ENCODE peak calls at places on chromosomes 13 and 19, in four cellular contexts. X, R, Y and E are unnamed samples. For H3K4me1, the result is how much of the 10 kb centered on the place peaks cover.

GRCh38 chr13:26508885-26509284 is 48.6 kb upstream of the WASF3 start:
- DNase-seq in X (peak), R (peak), Y (no peak), E (no peak)

GRCh38 chr13:75687145-75687763 is 51.1 kb downstream of the LMO7 start:
- DNase-seq in X (no peak), R (no peak), Y (peak), E (no peak)

GRCh38 chr13:86932935-86933334 is 738.2 kb upstream of the SLITRK5 start:
- DNase-seq in X (no peak), R (no peak), Y (no peak), E (no peak)

GRCh38 chr19:54335164-54335563 is 3.8 kb downstream of the LILRA4 start:
- DNase-seq in X (no peak), R (no peak), Y (no peak), E (no peak)

GRCh38 chr13:110298566-110299321 is 8.2 kb downstream of the COL4A1 start:
- DNase-seq in X (peak), R (no peak), Y (no peak), E (no peak)

GRCh38 chr13:21670006-21670882 is 629 bp upstream of the FGF9 start:
- DNase-seq in X (peak), R (peak), Y (peak), E (peak)

GRCh38 chr13:21077360-21078353 is 16.3 kb upstream of the LATS2 start:
- DNase-seq in X (no peak), R (no peak), Y (no peak), E (no peak)

GRCh38 chr19:18119243-18120105 is 21.9 kb downstream of the MAST3 start:
- DNase-seq in X (no peak), R (no peak), Y (no peak), E (no peak)

GRCh38 chr13:32381539-32381938 is 46.4 kb downstream of the N4BP2L1 start:
- DNase-seq in X (no peak), R (peak), Y (peak), E (no peak)

GRCh38 chr13:113122571-113123225 is at the start of gene F10:
- DNase-seq in X (peak), R (peak), Y (peak), E (peak)

GRCh38 chr19:17183858-17184271 is 31.3 kb upstream of the USE1 start:
- DNase-seq in X (no peak), R (no peak), Y (no peak), E (no peak)

GRCh38 chr13:26529441-26529840 is 28.0 kb upstream of the WASF3 start:
- DNase-seq in X (peak), R (peak), Y (no peak), E (no peak)

GRCh38 chr19:41960973-41961372 is 1.9 kb upstream of the RABAC1 start:
- DNase-seq in X (no peak), R (no peak), Y (no peak), E (no peak)

GRCh38 chr19:29239220-29239776 is 26.3 kb upstream of the UQCRFS1 start:
- DNase-seq in X (no peak), R (no peak), Y (no peak), E (no peak)

GRCh38 chr19:10552596-10553053 is 8.9 kb downstream of the ATG4D start:
- DNase-seq in X (no peak), R (no peak), Y (peak), E (no peak)

GRCh38 chr19:14563590-14563926 is 8.3 kb downstream of the NDUFB7 start:
- DNase-seq in X (no peak), R (no peak), Y (no peak), E (no peak)

GRCh38 chr13:79803939-79804487 is 323.1 kb downstream of the NDFIP2 start:
- DNase-seq in X (no peak), R (no peak), Y (no peak), E (no peak)

GRCh38 chr13:50403311-50403710 is 388.1 kb downstream of the KCNRG start:
- DNase-seq in X (no peak), R (no peak), Y (no peak), E (no peak)

GRCh38 chr19:17304386-17305047 is 1.2 kb upstream of the MRPL34 start:
- DNase-seq in X (no peak), R (no peak), Y (no peak), E (peak)

GRCh38 chr13:111259058-111259457 is 61.4 kb upstream of the TEX29 start:
- DNase-seq in X (no peak), R (no peak), Y (no peak), E (no peak)

GRCh38 chr19:58261600-58261967 is 17.2 kb upstream of the ZNF8 start:
- DNase-seq in X (no peak), R (no peak), Y (no peak), E (no peak)

GRCh38 chr13:62119739-62120700 is 704.4 kb upstream of the PCDH20 start:
- DNase-seq in X (no peak), R (no peak), Y (peak), E (no peak)

GRCh38 chr13:24626449-24626848 is 53.8 kb upstream of the ATP12A start:
- DNase-seq in X (no peak), R (no peak), Y (no peak), E (no peak)

GRCh38 chr19:44640518-44640917 is 3.2 kb upstream of the PVR start:
- DNase-seq in X (no peak), R (no peak), Y (no peak), E (peak)

GRCh38 chr13:74248477-74248876 is 114.3 kb upstream of the KLF12 start:
- DNase-seq in X (no peak), R (no peak), Y (no peak), E (no peak)

GRCh38 chr13:91456837-91457236 is 58.4 kb downstream of the GPC5 start:
- DNase-seq in X (no peak), R (no peak), Y (no peak), E (no peak)

GRCh38 chr19:18173572-18174294 is at the start of gene IFI30:
- DNase-seq in X (peak), R (peak), Y (peak), E (peak)

GRCh38 chr19:46660008-46660517 is 919 bp downstream of the DACT3 start:
- DNase-seq in X (peak), R (no peak), Y (peak), E (no peak)

GRCh38 chr19:33373701-33374405 is at the start of gene CEBPG:
- DNase-seq in X (peak), R (no peak), Y (peak), E (peak)

GRCh38 chr13:95378603-95379002 is 77.4 kb upstream of the ABCC4 start:
- DNase-seq in X (no peak), R (no peak), Y (no peak), E (peak)

GRCh38 chr13:49021953-49022352 is 46.2 kb downstream of the FNDC3A start:
- DNase-seq in X (no peak), R (no peak), Y (no peak), E (no peak)

GRCh38 chr13:49023441-49023840 is 47.7 kb downstream of the FNDC3A start:
- DNase-seq in X (no peak), R (no peak), Y (no peak), E (no peak)

GRCh38 chr13:49020940-49021548 is 45.3 kb downstream of the FNDC3A start:
- DNase-seq in X (no peak), R (no peak), Y (no peak), E (no peak)

GRCh38 chr13:49022472-49023144 is 46.9 kb downstream of the FNDC3A start:
- DNase-seq in X (no peak), R (no peak), Y (no peak), E (no peak)

GRCh38 chr13:49020328-49020727 is 44.6 kb downstream of the FNDC3A start:
- DNase-seq in X (no peak), R (no peak), Y (no peak), E (no peak)
- H3K4me3 ChIP-seq in X (no peak), R (no peak), Y (no peak), E (no peak)

GRCh38 chr19:35288331-35288730 is 3.6 kb upstream of the MAG start:
- DNase-seq in X (no peak), R (no peak), Y (no peak), E (no peak)
- H3K4me1 ChIP-seq in X (under half), R (under half), Y (under half), E (under half)

GRCh38 chr19:50668416-50669318 is 19.4 kb downstream of the C19orf81 start:
- DNase-seq in X (no peak), R (no peak), Y (no peak), E (no peak)

GRCh38 chr19:50667759-50668231 is 18.6 kb downstream of the C19orf81 start:
- DNase-seq in X (no peak), R (no peak), Y (no peak), E (no peak)

GRCh38 chr19:50670102-50670380 is 20.8 kb downstream of the C19orf81 start:
- DNase-seq in X (no peak), R (no peak), Y (no peak), E (no peak)

GRCh38 chr19:50667177-50667758 is 18.0 kb downstream of the C19orf81 start:
- DNase-seq in X (no peak), R (no peak), Y (peak), E (no peak)

GRCh38 chr19:50669319-50670101 is 20.3 kb downstream of the C19orf81 start:
- DNase-seq in X (no peak), R (peak), Y (peak), E (no peak)
- TF ChIP-seq CTCF in X (peak), R (peak), Y (peak), E (peak)

GRCh38 chr19:39138221-39139211 is 12.9 kb downstream of the PAK4 start:
- DNase-seq in X (no peak), R (no peak), Y (peak), E (no peak)

GRCh38 chr19:39141929-39142328 is 16.3 kb downstream of the PAK4 start:
- DNase-seq in X (no peak), R (no peak), Y (no peak), E (no peak)

GRCh38 chr19:39140594-39140993 is 15.0 kb downstream of the PAK4 start:
- DNase-seq in X (no peak), R (no peak), Y (no peak), E (no peak)

GRCh38 chr19:39140195-39140516 is 14.6 kb downstream of the PAK4 start:
- DNase-seq in X (no peak), R (no peak), Y (peak), E (no peak)

GRCh38 chr19:39139305-39140194 is 14.0 kb downstream of the PAK4 start:
- DNase-seq in X (no peak), R (no peak), Y (no peak), E (no peak)
- H3K4me3 ChIP-seq in X (no peak), R (no peak), Y (no peak), E (no peak)

GRCh38 chr13:52599853-52600603 is 42.2 kb upstream of the HNRNPA1L2 start:
- DNase-seq in X (peak), R (no peak), Y (peak), E (no peak)
- H3K4me1 ChIP-seq in X (under half), R (under half), Y (under half), E (under half)